ENCODE peak calls at places on chromosomes 13 and 19, in five cellular contexts. P is left lobe of liver; C is activated T-cell treated with anti-CD3 and anti-CD28 coated beads, Interleukin-2, amount 50 U/mL, for 72 hours; M is GM12878; X is T-cell. L is an unnamed sample.

GRCh38 chr19:18503971-18504885 is 17.6 kb downstream of the ELL start:
- ATAC-seq in P (peak; percentile 66), C (no peak), M (peak; percentile 75), X (no peak), L (peak; percentile 46)

GRCh38 chr13:30906411-30906990 is 430 bp downstream of the MEDAG start:
- ATAC-seq in P (peak; percentile 33), C (peak; percentile 51), M (no peak), X (no peak), L (peak; percentile 19)

GRCh38 chr19:8607386-8607785 is 3.1 kb downstream of the ADAMTS10 start:
- ATAC-seq in P (peak; percentile 57), C (no peak), M (no peak), X (no peak), L (no peak)

GRCh38 chr19:41255171-41255570 is 9.0 kb upstream of the HNRNPUL1 start:
- ATAC-seq in P (no peak), C (no peak), M (no peak), X (no peak), L (no peak)

GRCh38 chr19:5621945-5622464 is 571 bp downstream of the SAFB2 start:
- ATAC-seq in P (no peak), C (no peak), M (peak; percentile 4), X (no peak), L (no peak)

GRCh38 chr19:45889210-45889885 is 3.4 kb upstream of the IRF2BP1 start:
- ATAC-seq in P (no peak), C (no peak), M (no peak), X (no peak), L (no peak)

GRCh38 chr13:48070942-48071341 is 24.0 kb downstream of the MED4 start:
- ATAC-seq in P (no peak), C (no peak), M (no peak), X (no peak), L (no peak)

GRCh38 chr19:47430041-47430802 is 10.9 kb upstream of the MEIS3 start:
- ATAC-seq in P (peak; percentile 61), C (peak; percentile 50), M (no peak), X (peak; percentile 24), L (peak; percentile 64)

GRCh38 chr19:50496189-50497029 is 14.6 kb downstream of the JOSD2 start:
- ATAC-seq in P (peak; percentile 40), C (no peak), M (no peak), X (no peak), L (no peak)

GRCh38 chr13:97385146-97385545 is 48.8 kb upstream of the RAP2A start:
- ATAC-seq in P (no peak), C (no peak), M (no peak), X (no peak), L (no peak)

GRCh38 chr13:59360108-59360507 is 803.6 kb downstream of the DIAPH3 start:
- ATAC-seq in P (peak; percentile 47), C (no peak), M (peak; percentile 47), X (no peak), L (peak; percentile 44)